ENCODE peak calls at places on chromosomes 16 and 17, in five cellular contexts. N is neural progenitor cell, C is HCT116, P is SK-N-SH, V is PC-3. K is an unnamed sample. For H3K36me3, the result is how much of the 10 kb centered on the place peaks cover.

GRCh38 chr16:56611281-56611833 is 3.0 kb downstream of the MT2A start:
- DNase-seq in N (no peak), C (peak), P (no peak), V (no peak), K (no peak)

GRCh38 chr17:7192271-7192937 is 13.2 kb upstream of the ASGR1 start:
- DNase-seq in V (no peak), C (no peak), P (no peak), N (no peak), K (no peak)

GRCh38 chr17:38719284-38719942 is 10.7 kb upstream of the CISD3 start:
- DNase-seq in V (no peak), C (no peak), N (peak), P (no peak), K (no peak)

GRCh38 chr17:28388106-28388505 is 16.6 kb downstream of the SARM1 start:
- DNase-seq in N (no peak), P (no peak), C (no peak), V (no peak), K (peak)

GRCh38 chr16:29844575-29845331 is 18.3 kb downstream of the CDIPT start:
- DNase-seq in N (no peak), V (no peak), P (no peak), C (no peak), K (peak)

GRCh38 chr17:21042434-21043295 is at the start of gene USP22:
- DNase-seq in C (no peak), V (no peak), N (peak), P (peak), K (no peak)

GRCh38 chr17:39244016-39244599 is 18.4 kb upstream of the STAC2 start:
- DNase-seq in C (no peak), V (no peak), N (no peak), P (no peak), K (no peak)

GRCh38 chr16:49484454-49484853 is 110.8 kb downstream of the C16orf78 start:
- DNase-seq in P (peak), C (no peak), V (no peak), N (peak), K (peak)

GRCh38 chr16:88076211-88076931 is 125.1 kb downstream of the BANP start:
- DNase-seq in N (peak), P (no peak), C (no peak), V (no peak), K (no peak)

GRCh38 chr16:75099738-75100615 is 16.6 kb downstream of the LDHD start:
- DNase-seq in N (no peak), P (peak), C (no peak), V (no peak), K (no peak)

GRCh38 chr17:62126292-62126691 is 61.2 kb upstream of the MED13 start:
- DNase-seq in V (no peak), N (no peak), P (no peak), C (no peak), K (no peak)

GRCh38 chr16:35908942-35909341 is 2449.5 kb downstream of the TP53TG3F start:
- DNase-seq in C (peak), P (peak), V (no peak), N (no peak), K (no peak)

GRCh38 chr17:13337864-13338371 is 263.8 kb downstream of the HS3ST3A1 start:
- DNase-seq in V (peak), P (peak), N (peak), C (peak), K (peak)

GRCh38 chr17:27530791-27531391 is 74.6 kb downstream of the KSR1 start:
- DNase-seq in C (no peak), N (no peak), V (no peak), P (no peak), K (peak)

GRCh38 chr17:8126306-8127066 is 2.6 kb upstream of the HES7 start:
- DNase-seq in N (peak), C (no peak), P (peak), V (peak), K (peak)

GRCh38 chr16:81730090-81731051 is 48.7 kb upstream of the PLCG2 start:
- DNase-seq in V (peak), P (peak), C (peak), N (peak), K (peak)

GRCh38 chr17:68591583-68591982 is 9.6 kb downstream of the FAM20A start:
- DNase-seq in N (peak), P (no peak), C (no peak), V (peak), K (no peak)

GRCh38 chr17:40542562-40543411 is 22.5 kb downstream of the CCR7 start:
- DNase-seq in C (no peak), V (no peak), P (peak), N (no peak), K (peak)

GRCh38 chr16:11202260-11203091 is 53.5 kb downstream of the SOCS1 start:
- DNase-seq in C (no peak), N (peak), V (no peak), P (no peak), K (no peak)

GRCh38 chr16:59044616-59045015 is 310.5 kb upstream of the GOT2 start:
- DNase-seq in C (no peak), N (no peak), P (no peak), V (no peak), K (no peak)

GRCh38 chr17:31654936-31655335 is 204.1 kb downstream of the COPRS start:
- DNase-seq in P (no peak), C (no peak), V (peak), N (no peak), K (no peak)

GRCh38 chr16:11379420-11379819 is 34.2 kb downstream of the RMI2 start:
- DNase-seq in C (no peak), N (no peak), P (no peak), V (peak), K (no peak)

GRCh38 chr17:38898812-38899348 is 26.5 kb upstream of the LASP1NB start:
- DNase-seq in P (no peak), V (peak), N (no peak), C (no peak), K (no peak)

GRCh38 chr17:14301761-14302401 is 1.0 kb downstream of the HS3ST3B1 start:
- DNase-seq in N (peak), V (no peak), P (no peak), C (no peak), K (peak)

GRCh38 chr17:74598346-74599022 is 6.4 kb upstream of the CD300LD start:
- DNase-seq in P (no peak), N (no peak), C (no peak), V (no peak), K (no peak)

GRCh38 chr17:49576121-49576905 is 642 bp downstream of the NXPH3 start:
- DNase-seq in N (peak), V (peak), P (peak), C (no peak), K (peak)

GRCh38 chr17:79777844-79778503 is at the start of gene CBX2:
- DNase-seq in C (peak), P (peak), V (peak), N (peak), K (peak)

GRCh38 chr16:82657239-82657638 is 30.5 kb downstream of the CDH13 start:
- DNase-seq in V (peak), N (no peak), P (no peak), C (no peak), K (no peak)

GRCh38 chr16:54928016-54928356 is 2.7 kb upstream of the IRX5 start:
- DNase-seq in C (no peak), P (no peak), V (no peak), N (peak), K (peak)

GRCh38 chr17:70936724-70937123 is 767.4 kb downstream of the KCNJ2 start:
- DNase-seq in V (no peak), P (no peak), C (no peak), N (no peak), K (no peak)

GRCh38 chr16:68563631-68564366 is 24.7 kb downstream of the ZFP90 start:
- DNase-seq in C (no peak), N (no peak), P (no peak), V (no peak), K (no peak)

GRCh38 chr16:58605562-58605961 is 24.1 kb downstream of the CNOT1 start:
- DNase-seq in N (no peak), P (no peak), V (no peak), C (no peak), K (no peak)

GRCh38 chr17:7220593-7221280 is 999 bp downstream of the ACADVL start:
- DNase-seq in V (peak), C (no peak), N (peak), P (peak), K (peak)

GRCh38 chr16:85955566-85955965 is 56.6 kb downstream of the IRF8 start:
- DNase-seq in C (no peak), P (no peak), V (no peak), N (no peak), K (no peak)

GRCh38 chr16:9441021-9441420 is 349.6 kb downstream of the HAPSTR1 start:
- DNase-seq in C (no peak), N (peak), P (no peak), V (no peak), K (no peak)

GRCh38 chr16:50830698-50831097 is 88.8 kb downstream of the CYLD start:
- DNase-seq in C (no peak), V (no peak), P (no peak), N (no peak), K (no peak)

GRCh38 chr17:82978765-82979349 is 100.6 kb upstream of the METRNL start:
- DNase-seq in C (no peak), N (no peak), V (no peak), P (no peak), K (no peak)

GRCh38 chr16:17561056-17561455 is 90.3 kb upstream of the XYLT1 start:
- DNase-seq in P (no peak), C (no peak), N (no peak), V (no peak), K (no peak)

GRCh38 chr16:47965439-47965838 is 190.4 kb downstream of the ABCC12 start:
- DNase-seq in N (peak), C (no peak), P (no peak), V (no peak), K (no peak)

DNA sequence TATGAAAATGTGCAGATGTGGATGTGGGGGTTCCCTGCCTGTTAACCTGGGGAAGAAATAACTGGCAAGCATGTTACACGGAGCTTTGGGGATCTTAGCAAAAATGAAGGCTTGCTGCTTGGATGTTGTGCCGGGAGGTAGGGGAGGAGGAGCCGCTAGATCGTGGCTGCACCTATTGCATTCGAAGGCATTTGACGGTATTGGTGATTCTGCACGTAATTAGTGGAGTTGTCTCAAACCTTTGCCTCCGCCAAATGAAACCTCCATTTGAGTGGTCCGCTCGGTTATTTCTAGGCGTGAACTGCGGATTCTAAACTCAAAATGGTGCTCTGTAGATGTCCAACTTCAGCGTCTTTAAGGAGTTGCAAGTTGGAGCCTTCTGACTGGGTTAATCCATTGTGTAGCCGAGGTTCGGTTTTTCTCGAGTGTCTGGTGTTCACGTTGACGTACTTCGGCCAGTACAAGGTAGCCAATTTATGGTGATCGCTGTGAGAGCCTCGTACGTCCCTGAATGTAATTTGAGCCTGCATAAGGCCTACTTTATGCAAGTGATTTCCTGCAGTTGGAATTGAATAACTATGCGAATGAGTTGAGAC is 1.5 kb downstream of the TNRC6C start:
- DNase-seq in V (no peak), N (peak), P (peak), C (no peak), K (peak)
- H3K27ac ChIP-seq in V (no peak), N (no peak), P (peak), C (no peak), K (no peak)

DNA sequence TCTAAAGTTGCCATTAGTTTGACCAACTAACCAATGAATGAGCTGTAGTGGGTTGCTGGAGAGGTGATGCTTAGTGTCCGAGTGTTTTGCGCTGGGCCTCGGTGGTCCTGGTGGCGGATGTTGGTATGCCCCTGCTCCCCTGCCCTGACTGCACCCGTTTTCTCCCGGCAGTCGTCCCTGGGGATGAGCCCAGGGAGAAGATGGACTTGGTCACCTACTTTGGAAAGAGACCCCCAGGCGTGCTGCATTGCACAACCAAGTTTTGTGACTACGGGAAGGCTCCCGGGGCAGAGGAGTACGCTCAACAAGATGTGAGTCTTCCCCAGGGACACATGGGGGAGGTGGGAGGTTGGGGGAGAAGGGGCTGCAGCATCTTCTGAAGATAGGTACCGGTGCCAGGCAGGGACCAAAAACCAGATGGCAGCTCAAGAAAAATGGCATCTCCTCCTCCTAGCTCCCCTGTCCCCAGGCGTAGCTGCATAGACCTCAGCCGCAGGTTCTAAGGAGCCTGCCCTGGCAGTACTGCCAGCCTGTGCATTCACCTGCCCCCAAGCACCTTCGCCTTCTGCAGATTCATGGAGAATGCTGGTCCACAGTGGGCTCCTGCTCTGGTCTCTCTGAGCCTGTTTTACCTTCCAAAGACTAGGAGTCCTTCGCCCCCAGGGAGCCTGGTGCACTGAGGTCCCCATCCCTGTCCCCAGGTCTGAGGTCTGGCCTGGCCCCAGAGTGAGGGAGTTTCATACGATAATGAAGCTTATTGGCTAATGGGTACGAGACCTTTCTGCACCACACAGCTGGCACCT is 5.3 kb downstream of the CNP start:
- DNase-seq in V (no peak), C (no peak), N (no peak), P (no peak), K (no peak)
- TF ChIP-seq EZH2phosphoT487 in V (no peak), C (no peak), N (no peak), P (no peak), K (no peak)

GRCh38 chr17:45086346-45086745 is 25.2 kb downstream of the NMT1 start:
- DNase-seq in N (no peak), P (no peak), C (no peak), V (no peak), K (no peak)

GRCh38 chr17:45087978-45088377 is 26.9 kb downstream of the NMT1 start:
- DNase-seq in C (no peak), P (no peak), N (no peak), V (no peak), K (no peak)

GRCh38 chr17:45088741-45089140 is 27.6 kb downstream of the NMT1 start:
- DNase-seq in C (no peak), N (no peak), P (no peak), V (no peak), K (no peak)

GRCh38 chr17:45087496-45087975 is 26.4 kb downstream of the NMT1 start:
- DNase-seq in C (no peak), V (no peak), N (no peak), P (no peak), K (no peak)

GRCh38 chr17:45086865-45087495 is 25.9 kb downstream of the NMT1 start:
- DNase-seq in P (no peak), V (no peak), N (no peak), C (no peak), K (no peak)
- H3K36me3 ChIP-seq in P (under half), V (half or more), N (under half), C (half or more), K (under half)

DNA sequence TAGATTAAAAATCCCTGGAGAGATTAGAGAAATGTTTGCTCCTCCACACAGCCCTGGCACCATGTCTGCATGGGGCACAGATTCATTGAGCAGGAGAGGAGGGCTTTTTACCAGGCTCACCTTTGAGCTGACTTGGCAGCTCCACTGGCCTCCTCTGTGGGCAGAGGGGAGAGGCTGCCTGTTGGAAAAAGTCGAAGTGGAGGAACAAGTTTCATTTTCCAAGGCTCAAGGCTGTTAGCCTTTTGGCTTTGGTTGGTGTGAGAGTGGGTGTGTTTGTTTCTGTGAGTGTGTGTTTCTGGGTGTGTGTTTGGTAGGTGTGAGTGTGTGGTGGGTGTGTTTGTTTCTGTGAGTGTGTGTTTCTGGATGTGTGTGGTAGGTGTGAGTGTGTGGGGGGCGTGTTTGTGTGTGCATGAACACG is 5.6 kb downstream of the TMEM238L start:
- DNase-seq in N (no peak), V (peak), C (no peak), P (no peak), K (no peak)
- H3K27ac ChIP-seq in N (no peak), V (peak), C (no peak), P (no peak), K (peak)

GRCh38 chr17:45221081-45221996 is at the start of gene FMNL1:
- DNase-seq in V (peak), P (peak), N (peak), C (no peak), K (no peak)

GRCh38 chr17:45223541-45224528 is 2.1 kb downstream of the FMNL1 start:
- DNase-seq in C (no peak), P (no peak), N (no peak), V (no peak), K (no peak)

GRCh38 chr17:45222994-45223540 is 1.4 kb downstream of the FMNL1 start:
- DNase-seq in P (peak), N (no peak), C (no peak), V (no peak), K (no peak)

GRCh38 chr17:45221997-45222272 is 250 bp downstream of the FMNL1 start:
- DNase-seq in N (peak), C (no peak), V (no peak), P (no peak), K (no peak)

DNA sequence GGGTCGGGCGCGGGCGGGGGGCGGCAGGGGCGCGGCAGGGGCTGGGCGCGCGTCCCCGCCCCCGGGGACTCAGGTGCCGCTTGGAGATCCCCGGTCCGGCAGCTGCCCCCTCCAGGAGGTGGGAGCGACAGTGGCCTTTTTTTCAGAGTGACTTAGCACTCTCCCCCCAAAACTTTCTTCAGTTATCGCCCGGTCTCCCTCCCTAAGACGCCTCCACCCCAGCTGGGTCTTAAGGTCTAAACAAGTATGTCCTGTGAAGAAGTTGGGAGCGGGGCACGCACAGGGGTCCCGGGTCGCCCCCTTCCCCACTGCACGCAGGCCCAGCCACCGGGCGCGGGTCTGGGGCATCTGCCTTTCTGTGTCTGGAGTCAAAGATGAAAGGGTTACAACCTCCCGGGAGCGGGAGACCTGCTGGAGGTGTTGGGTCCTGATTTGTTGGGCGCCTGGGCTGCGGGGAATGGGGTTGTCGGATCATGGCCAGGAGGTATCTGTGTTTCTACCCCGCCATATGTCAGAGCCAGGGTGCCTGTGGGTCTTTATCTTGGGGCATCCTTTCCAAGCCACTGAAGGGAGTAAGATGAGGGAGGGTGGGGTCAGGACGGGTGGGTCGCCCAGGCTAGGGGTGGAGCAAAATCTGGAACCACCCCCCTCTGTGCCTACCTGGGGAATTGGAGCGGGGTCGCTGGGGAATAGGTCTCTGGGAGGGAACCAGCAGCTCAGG is 748 bp downstream of the FMNL1 start:
- DNase-seq in P (peak), N (peak), C (no peak), V (no peak), K (no peak)
- TF ChIP-seq EZH2phosphoT487 in P (no peak), N (peak), C (no peak), V (no peak), K (no peak)